ENCODE peak calls at places on chromosomes 11 and 22, in six cellular contexts. X, S, D, I, R and W are unnamed samples.

GRCh38 chr11:134346101-134346975 is 14.6 kb downstream of the GLB1L2 start:
- DNase-seq in I (no peak), R (peak; percentile 42), D (peak; percentile 35), S (no peak), X (no peak), W (no peak)

GRCh38 chr11:7927635-7928034 is 3.4 kb downstream of the OR10A6 start:
- DNase-seq in S (peak; percentile 66), I (no peak), R (no peak), D (no peak), X (no peak), W (no peak)

GRCh38 chr11:14773755-14774154 is 118.3 kb downstream of the CYP2R1 start:
- DNase-seq in X (no peak), S (peak; percentile 0), D (no peak), R (no peak), I (peak; percentile 69), W (peak; percentile 10)

GRCh38 chr11:72742522-72743320 is 9.5 kb downstream of the ARAP1 start:
- DNase-seq in D (no peak), S (no peak), X (no peak), R (no peak), I (no peak), W (no peak)

GRCh38 chr22:21951931-21952465 is 650 bp downstream of the PPM1F start:
- DNase-seq in I (peak; percentile 53), R (peak; percentile 98), S (peak; percentile 53), D (peak; percentile 74), X (no peak), W (peak; percentile 66)

GRCh38 chr22:45938913-45939312 is 38.0 kb downstream of the WNT7B start:
- DNase-seq in S (no peak), X (no peak), R (no peak), I (no peak), D (no peak), W (no peak)

GRCh38 chr11:101441747-101442146 is 142.1 kb downstream of the TRPC6 start:
- DNase-seq in D (no peak), I (no peak), R (no peak), X (no peak), S (no peak), W (peak; percentile 59)

GRCh38 chr11:118913411-118914125 is 12.2 kb downstream of the BCL9L start:
- DNase-seq in R (no peak), S (no peak), D (no peak), X (no peak), I (no peak), W (no peak)

GRCh38 chr11:69928124-69928523 is 108.9 kb upstream of the FGF3 start:
- DNase-seq in X (no peak), I (no peak), R (no peak), D (no peak), S (no peak), W (no peak)

GRCh38 chr11:59175104-59175503 is 3.2 kb downstream of the DTX4 start:
- DNase-seq in D (no peak), I (peak; percentile 57), X (no peak), S (no peak), R (peak; percentile 82), W (no peak)

GRCh38 chr22:23282089-23282501 is 101.8 kb downstream of the BCR start:
- DNase-seq in D (no peak), I (no peak), X (no peak), S (peak; percentile 69), R (peak; percentile 87), W (peak; percentile 12)

GRCh38 chr11:241634-242033 is 4.9 kb downstream of the PSMD13 start:
- DNase-seq in D (no peak), R (no peak), X (no peak), S (no peak), I (no peak), W (no peak)
- H3K36me3 ChIP-seq in D (peaks cover 31% of the 10 kb centered on the region), R (peaks cover 29% of the 10 kb centered on the region), X (peaks cover 78% of the 10 kb centered on the region), S (peaks cover 30% of the 10 kb centered on the region), I (peaks cover 3% of the 10 kb centered on the region), W (peaks cover 74% of the 10 kb centered on the region)

GRCh38 chr11:113404859-113405430 is 17.4 kb downstream of the ANKK1 start:
- DNase-seq in D (no peak), R (no peak), S (no peak), I (no peak), X (no peak), W (no peak)
- H3K9ac ChIP-seq in D (no peak overlapping the region), R (no peak overlapping the region), S (no peak overlapping the region), I (no peak overlapping the region), X (no peak overlapping the region), W (no peak overlapping the region)

GRCh38 chr11:6319879-6320410 is 356 bp downstream of the CAVIN3 start:
- DNase-seq in I (peak; percentile 96), D (no peak), S (peak; percentile 91), R (peak; percentile 65), X (peak; percentile 71), W (peak; percentile 91)

GRCh38 chr11:6320411-6321207 is at the start of gene CAVIN3:
- DNase-seq in D (peak; percentile 81), R (peak; percentile 79), S (peak; percentile 85), X (peak; percentile 59), I (peak; percentile 91), W (peak; percentile 94)

GRCh38 chr11:6321356-6321755 is 1.1 kb upstream of the CAVIN3 start:
- DNase-seq in X (no peak), I (no peak), D (no peak), S (no peak), R (no peak), W (no peak)

GRCh38 chr11:6321961-6322362 is 1.7 kb upstream of the CAVIN3 start:
- DNase-seq in S (peak; percentile 82), R (no peak), X (peak; percentile 27), I (no peak), D (no peak), W (peak; percentile 75)

GRCh38 chr11:6319001-6319878 is 1.1 kb downstream of the CAVIN3 start:
- DNase-seq in S (peak; percentile 34), X (no peak), R (peak; percentile 7), D (peak; percentile 73), I (peak; percentile 78), W (no peak)
- H3K4ac ChIP-seq in S (peak overlapping the region; percentile 95), X (peak overlapping the region; percentile 17), R (peak overlapping the region; percentile 11), D (peak overlapping the region; percentile 81), I (peak overlapping the region; percentile 81), W (peak overlapping the region; percentile 95)

GRCh38 chr11:45857834-45858492 is 10.7 kb downstream of the CRY2 start:
- DNase-seq in S (peak; percentile 84), R (peak; percentile 18), X (no peak), I (no peak), D (no peak), W (peak; percentile 96)
- H3K36me3 ChIP-seq in S (peaks cover 24% of the 10 kb centered on the region), R (peaks cover 27% of the 10 kb centered on the region), X (peaks cover 70% of the 10 kb centered on the region), I (peaks cover 1% of the 10 kb centered on the region), D (peaks cover 21% of the 10 kb centered on the region), W (peaks cover 41% of the 10 kb centered on the region)

GRCh38 chr22:20062766-20063083 is 17.3 kb upstream of the DGCR8 start:
- DNase-seq in D (no peak), I (no peak), R (peak; percentile 62), X (no peak), S (peak; percentile 55), W (peak; percentile 47)
- H3K9ac ChIP-seq in D (no peak overlapping the region), I (no peak overlapping the region), R (no peak overlapping the region), X (peak overlapping the region; percentile 12), S (no peak overlapping the region), W (no peak overlapping the region)

GRCh38 chr22:49535126-49535525 is 292.5 kb downstream of the BRD1 start:
- DNase-seq in D (no peak), X (no peak), S (no peak), R (no peak), I (no peak), W (no peak)
- H3K4ac ChIP-seq in D (peak overlapping the region; percentile 15), X (no peak overlapping the region), S (no peak overlapping the region), R (no peak overlapping the region), I (no peak overlapping the region), W (no peak overlapping the region)

GRCh38 chr11:67284811-67285540 is 4.1 kb upstream of the ANKRD13D start:
- DNase-seq in S (no peak), X (no peak), R (no peak), I (no peak), D (no peak), W (no peak)
- H3K36me3 ChIP-seq in S (peaks cover 59% of the 10 kb centered on the region), X (peaks cover 73% of the 10 kb centered on the region), R (peaks cover 71% of the 10 kb centered on the region), I (peaks cover 13% of the 10 kb centered on the region), D (peaks cover 30% of the 10 kb centered on the region), W (peaks cover 65% of the 10 kb centered on the region)

DNA sequence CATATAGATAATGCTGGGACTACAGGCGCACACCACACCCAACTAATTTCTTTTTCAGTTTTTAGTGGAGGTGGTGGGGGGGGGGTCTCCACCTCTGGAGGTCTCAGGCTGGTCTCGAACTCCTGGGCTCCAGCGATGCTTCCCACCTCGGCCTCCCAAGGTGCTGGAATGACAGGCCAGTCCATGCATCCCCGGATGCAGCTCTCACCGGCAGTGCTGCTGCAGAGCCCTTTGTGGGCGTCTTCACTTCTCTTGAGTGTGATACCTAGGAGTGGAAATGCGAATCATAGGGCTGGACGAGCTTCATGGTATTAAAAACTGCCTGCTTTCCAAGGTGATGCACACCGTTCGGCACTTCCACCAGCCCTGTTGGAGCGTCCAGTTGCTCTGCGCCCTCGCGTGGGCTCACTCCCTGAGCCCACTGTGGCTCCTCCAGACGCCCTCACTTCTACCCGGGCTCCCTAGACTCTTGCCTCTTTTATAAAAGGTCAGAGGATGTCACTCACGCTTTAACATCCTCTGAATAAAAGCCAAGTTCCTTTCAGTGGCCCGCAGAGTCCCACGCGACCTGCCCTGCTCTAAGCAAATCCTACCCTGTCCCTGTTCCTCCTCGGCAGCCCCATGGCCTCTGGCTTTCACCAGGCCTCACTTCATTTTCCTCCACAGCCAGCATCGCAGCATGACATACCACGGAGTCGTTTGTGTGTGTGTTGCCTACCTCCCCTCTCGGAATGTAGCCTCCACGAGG is 833 bp upstream of the BID start:
- DNase-seq in X (no peak), S (no peak), R (no peak), D (no peak), I (no peak), W (no peak)
- H3K9ac ChIP-seq in X (peak overlapping the region; percentile 7), S (no peak overlapping the region), R (no peak overlapping the region), D (no peak overlapping the region), I (no peak overlapping the region), W (peak overlapping the region; percentile 63)

GRCh38 chr11:32895471-32895870 is 2.9 kb downstream of the QSER1 start:
- DNase-seq in X (no peak), I (peak; percentile 79), R (no peak), D (no peak), S (no peak), W (no peak)

GRCh38 chr11:32892355-32893090 is at the start of gene QSER1:
- DNase-seq in S (peak; percentile 41), D (peak; percentile 83), X (peak; percentile 72), R (peak; percentile 11), I (peak; percentile 77), W (peak; percentile 65)

GRCh38 chr11:32893947-32894827 is 1.6 kb downstream of the QSER1 start:
- DNase-seq in S (peak; percentile 82), X (peak; percentile 39), I (peak; percentile 91), D (no peak), R (peak; percentile 46), W (peak; percentile 90)

GRCh38 chr11:32891657-32892354 is 805 bp upstream of the QSER1 start:
- DNase-seq in I (peak; percentile 71), S (no peak), D (no peak), R (no peak), X (no peak), W (peak; percentile 45)

GRCh38 chr11:32893091-32893946 is 708 bp downstream of the QSER1 start:
- DNase-seq in X (peak; percentile 77), D (peak; percentile 80), S (peak; percentile 26), R (peak; percentile 31), I (peak; percentile 87), W (peak; percentile 69)
- H3K4ac ChIP-seq in X (peak overlapping the region; percentile 84), D (no peak overlapping the region), S (peak overlapping the region; percentile 64), R (peak overlapping the region; percentile 71), I (peak overlapping the region; percentile 100), W (no peak overlapping the region)

GRCh38 chr11:65502274-65502851 is 3.5 kb downstream of the MALAT1 start:
- DNase-seq in X (no peak), R (no peak), D (no peak), I (peak; percentile 46), S (peak; percentile 61), W (peak; percentile 72)
- H3K36me3 ChIP-seq in X (peaks cover 71% of the 10 kb centered on the region), R (peaks cover 13% of the 10 kb centered on the region), D (peaks cover 69% of the 10 kb centered on the region), I (peaks cover 19% of the 10 kb centered on the region), S (peaks cover 51% of the 10 kb centered on the region), W (peaks cover 19% of the 10 kb centered on the region)